ENCODE peak calls at places on chromosome 20, in eight cellular contexts. D is endodermal cell, Q is spleen, E is AG10803, C is nephron progenitor cell, Z is coronary artery, L is lower lobe of right lung, P is OCI-LY7. U is an unnamed sample.

GRCh38 chr20:44008806-44009678 is 94.4 kb downstream of the TOX2 start:
- DNase-seq in E (no peak), P (no peak), Z (no peak), C (no peak), D (no peak), Q (no peak), L (no peak), U (no peak)

GRCh38 chr20:42837456-42837855 is 352.2 kb downstream of the PTPRT start:
- DNase-seq in C (no peak), L (no peak), Z (no peak), Q (no peak), D (no peak), P (no peak), E (no peak), U (no peak)

GRCh38 chr20:23625236-23625964 is 12.4 kb downstream of the CST3 start:
- DNase-seq in D (peak), E (no peak), P (no peak), L (no peak), C (no peak), Z (no peak), Q (no peak), U (no peak)

GRCh38 chr20:40685349-40685748 is 3.7 kb downstream of the MAFB start:
- DNase-seq in D (peak), L (no peak), P (no peak), Z (no peak), E (no peak), C (no peak), Q (no peak), U (no peak)

GRCh38 chr20:59525500-59526241 is 78.7 kb upstream of the PHACTR3 start:
- DNase-seq in C (peak), Z (no peak), L (no peak), E (peak), P (peak), D (peak), Q (no peak), U (no peak)

GRCh38 chr20:51600950-51601349 is 58.4 kb upstream of the NFATC2 start:
- DNase-seq in E (no peak), Q (no peak), P (no peak), L (no peak), D (no peak), C (no peak), Z (no peak), U (no peak)

GRCh38 chr20:21712443-21713059 is 7.1 kb downstream of the PAX1 start:
- DNase-seq in L (no peak), C (no peak), Q (no peak), D (peak), E (no peak), P (no peak), Z (no peak), U (no peak)

GRCh38 chr20:58010186-58010585 is 218.3 kb downstream of the ANKRD60 start:
- DNase-seq in E (no peak), D (peak), C (no peak), Q (peak), P (no peak), L (no peak), Z (no peak), U (no peak)

GRCh38 chr20:62808211-62808865 is 3.7 kb downstream of the OGFR start:
- DNase-seq in Z (no peak), Q (peak), E (peak), P (peak), C (peak), D (peak), L (peak), U (no peak)

GRCh38 chr20:43409041-43409913 is 48.4 kb upstream of the SRSF6 start:
- DNase-seq in C (peak), Z (no peak), Q (no peak), P (peak), L (no peak), E (peak), D (peak), U (peak)

GRCh38 chr20:50029697-50030428 is 47.1 kb downstream of the SNAI1 start:
- DNase-seq in Q (no peak), L (no peak), Z (peak), D (peak), E (peak), P (no peak), C (no peak), U (peak)

GRCh38 chr20:34708621-34709043 is 4.5 kb downstream of the TP53INP2 start:
- DNase-seq in Q (peak), C (peak), P (peak), Z (no peak), E (peak), L (peak), D (peak), U (no peak)

GRCh38 chr20:7195704-7196103 is 428.2 kb downstream of the BMP2 start:
- DNase-seq in L (no peak), D (no peak), P (no peak), C (no peak), Z (no peak), Q (no peak), E (peak), U (peak)

GRCh38 chr20:18638768-18639167 is 50.9 kb downstream of the DTD1 start:
- DNase-seq in Z (no peak), Q (no peak), P (no peak), C (no peak), D (no peak), L (no peak), E (peak), U (no peak)

GRCh38 chr20:42130810-42131596 is 512.8 kb upstream of the CHD6 start:
- DNase-seq in P (no peak), Z (no peak), Q (peak), E (no peak), C (no peak), D (no peak), L (no peak), U (no peak)

GRCh38 chr20:10955166-10955565 is 281.4 kb upstream of the JAG1 start:
- DNase-seq in L (no peak), C (no peak), P (no peak), E (no peak), Z (no peak), D (no peak), Q (no peak), U (no peak)

GRCh38 chr20:48945840-48946514 is 24.5 kb downstream of the ARFGEF2 start:
- DNase-seq in Z (no peak), D (no peak), E (peak), C (no peak), P (no peak), Q (no peak), L (no peak), U (no peak)

GRCh38 chr20:25209911-25210310 is 14.4 kb downstream of the ENTPD6 start:
- DNase-seq in C (no peak), P (no peak), Z (no peak), Q (no peak), D (no peak), E (no peak), L (no peak), U (no peak)

GRCh38 chr20:59564171-59564570 is 40.2 kb upstream of the PHACTR3 start:
- DNase-seq in L (no peak), P (no peak), D (peak), Q (no peak), C (no peak), E (no peak), Z (no peak), U (no peak)

GRCh38 chr20:50982372-50982771 is 23.8 kb downstream of the MOCS3 start:
- DNase-seq in L (peak), Q (no peak), P (no peak), Z (no peak), D (no peak), E (peak), C (no peak), U (no peak)

GRCh38 chr20:31593221-31594001 is 11.7 kb upstream of the ID1 start:
- DNase-seq in D (peak), C (no peak), Q (no peak), E (peak), P (no peak), L (peak), Z (no peak), U (no peak)

GRCh38 chr20:59774204-59774641 is 159.2 kb downstream of the SYCP2 start:
- DNase-seq in D (peak), P (no peak), Z (peak), C (no peak), E (no peak), Q (no peak), L (no peak), U (no peak)

GRCh38 chr20:22005535-22005934 is 300.1 kb downstream of the PAX1 start:
- DNase-seq in C (no peak), D (no peak), Q (no peak), P (no peak), Z (no peak), E (no peak), L (no peak), U (no peak)

GRCh38 chr20:63092660-63093215 is 86.0 kb upstream of the BHLHE23 start:
- DNase-seq in P (no peak), Q (peak), D (peak), C (peak), L (peak), Z (peak), E (no peak), U (no peak)

GRCh38 chr20:8144282-8145245 is 12.5 kb downstream of the PLCB1 start:
- DNase-seq in Z (no peak), P (no peak), L (no peak), C (no peak), E (peak), D (peak), Q (no peak), U (no peak)

GRCh38 chr20:63298731-63299312 is 5.8 kb downstream of the COL20A1 start:
- DNase-seq in P (no peak), L (no peak), D (no peak), Z (no peak), C (no peak), E (no peak), Q (no peak), U (no peak)

GRCh38 chr20:10111144-10111771 is 76.5 kb downstream of the ANKEF1 start:
- DNase-seq in C (no peak), D (no peak), E (no peak), P (no peak), L (no peak), Q (no peak), Z (no peak), U (no peak)

GRCh38 chr20:21618697-21619421 is 86.6 kb upstream of the PAX1 start:
- DNase-seq in D (no peak), Q (no peak), C (no peak), Z (no peak), L (no peak), P (peak), E (no peak), U (no peak)

GRCh38 chr20:59770270-59770669 is 163.2 kb downstream of the SYCP2 start:
- DNase-seq in P (no peak), E (no peak), Z (no peak), Q (no peak), L (no peak), D (peak), C (no peak), U (no peak)

GRCh38 chr20:20856956-20857355 is 144.5 kb upstream of the RALGAPA2 start:
- DNase-seq in D (no peak), Q (no peak), C (no peak), L (no peak), Z (no peak), P (no peak), E (peak), U (no peak)

GRCh38 chr20:36334281-36335075 is 28.3 kb downstream of the DLGAP4 start:
- DNase-seq in D (peak), L (no peak), Q (peak), C (no peak), Z (no peak), P (no peak), E (no peak), U (no peak)

GRCh38 chr20:53550590-53551187 is 43.0 kb downstream of the ZNF217 start:
- DNase-seq in Q (no peak), Z (no peak), C (no peak), P (no peak), E (no peak), L (no peak), D (no peak), U (no peak)

GRCh38 chr20:25372584-25373336 is 17.9 kb downstream of the ABHD12 start:
- DNase-seq in E (peak), Z (no peak), Q (no peak), P (no peak), D (peak), C (no peak), L (no peak), U (no peak)

GRCh38 chr20:47453167-47453782 is 48.4 kb upstream of the NCOA3 start:
- DNase-seq in D (no peak), C (no peak), E (peak), P (peak), Q (no peak), L (no peak), Z (no peak), U (peak)

GRCh38 chr20:17963114-17963897 is 5.3 kb downstream of the SNX5 start:
- DNase-seq in Q (no peak), L (no peak), C (no peak), D (no peak), P (no peak), Z (no peak), E (no peak), U (no peak)

GRCh38 chr20:25336561-25337422 is 53.8 kb downstream of the ABHD12 start:
- DNase-seq in Q (no peak), E (no peak), C (no peak), P (no peak), D (peak), Z (no peak), L (no peak), U (no peak)

GRCh38 chr20:33709398-33709797 is 10.7 kb downstream of the PXMP4 start:
- DNase-seq in Z (no peak), P (no peak), E (no peak), D (no peak), L (no peak), Q (no peak), C (no peak), U (no peak)

GRCh38 chr20:3696745-3697587 is 15.2 kb upstream of the ADAM33 start:
- DNase-seq in E (no peak), C (no peak), L (peak), P (no peak), D (peak), Z (no peak), Q (peak), U (no peak)

GRCh38 chr20:3694864-3695263 is 13.1 kb upstream of the ADAM33 start:
- DNase-seq in L (no peak), P (no peak), Q (no peak), E (no peak), Z (no peak), D (peak), C (no peak), U (no peak)

GRCh38 chr20:3697588-3698235 is 14.7 kb downstream of the SIGLEC1 start:
- DNase-seq in C (no peak), Z (peak), P (no peak), D (no peak), Q (peak), E (no peak), L (no peak), U (no peak)

GRCh38 chr20:3698511-3699436 is 13.6 kb downstream of the SIGLEC1 start:
- DNase-seq in Z (no peak), D (peak), E (no peak), L (no peak), C (no peak), P (no peak), Q (peak), U (no peak)

DNA sequence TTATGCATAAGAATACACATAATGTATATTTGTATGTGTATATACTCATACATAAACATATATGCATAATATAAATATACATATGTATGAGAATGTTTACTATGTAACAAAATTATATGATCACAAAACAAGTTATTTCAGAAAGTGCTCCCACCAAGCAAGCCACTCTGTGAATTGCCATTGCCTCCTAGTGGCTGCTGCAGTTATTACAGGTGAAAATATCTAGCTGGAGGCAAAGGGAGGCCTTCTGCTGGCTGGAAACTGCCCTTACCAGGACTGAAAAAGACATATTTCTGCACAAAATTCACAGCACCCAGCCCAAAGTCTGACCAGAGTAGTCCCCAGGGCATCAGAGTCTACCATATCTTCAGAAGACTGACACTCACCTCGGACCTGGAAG is 14.4 kb upstream of the ADAM33 start:
- DNase-seq in L (no peak), P (no peak), C (no peak), D (peak), Q (no peak), E (no peak), Z (no peak), U (no peak)
- TF ChIP-seq CTCF in L (peak), P (peak), C (no peak), D (peak), Q (no peak), E (peak), Z (no peak), U (peak)

DNA sequence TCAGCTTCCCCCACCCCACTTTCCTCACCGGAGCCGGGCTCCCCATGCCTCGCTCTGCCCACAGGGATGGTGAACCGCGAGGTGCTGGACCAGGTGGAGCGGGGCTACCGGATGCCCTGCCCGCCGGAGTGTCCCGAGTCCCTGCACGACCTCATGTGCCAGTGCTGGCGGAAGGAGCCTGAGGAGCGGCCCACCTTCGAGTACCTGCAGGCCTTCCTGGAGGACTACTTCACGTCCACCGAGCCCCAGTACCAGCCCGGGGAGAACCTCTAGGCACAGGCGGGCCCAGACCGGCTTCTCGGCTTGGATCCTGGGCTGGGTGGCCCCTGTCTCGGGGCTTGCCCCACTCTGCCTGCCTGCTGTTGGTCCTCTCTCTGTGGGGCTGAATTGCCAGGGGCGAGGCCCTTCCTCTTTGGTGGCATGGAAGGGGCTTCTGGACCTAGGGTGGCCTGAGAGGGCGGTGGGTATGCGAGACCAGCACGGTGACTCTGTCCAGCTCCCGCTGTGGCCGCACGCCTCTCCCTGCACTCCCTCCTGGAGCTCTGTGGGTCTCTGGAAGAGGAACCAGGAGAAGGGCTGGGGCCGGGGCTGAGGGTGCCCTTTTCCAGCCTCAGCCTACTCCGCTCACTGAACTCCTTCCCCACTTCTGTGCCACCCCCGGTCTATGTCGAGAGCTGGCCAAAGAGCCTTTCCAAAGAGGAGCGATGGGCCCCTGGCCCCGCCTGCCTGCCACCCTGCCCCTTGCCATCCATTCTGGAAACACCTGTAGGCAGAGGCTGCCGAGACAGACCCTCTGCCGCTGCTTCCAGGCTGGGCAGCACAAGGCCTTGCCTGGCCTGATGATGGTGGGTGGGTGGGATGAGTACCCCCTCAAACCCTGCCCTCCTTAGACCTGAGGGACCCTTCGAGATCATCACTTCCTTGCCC is 57.4 kb downstream of the SRC start:
- DNase-seq in L (no peak), Q (no peak), E (no peak), C (no peak), D (no peak), Z (no peak), P (no peak), U (no peak)
- TF ChIP-seq CTCF in L (no peak), Q (no peak), E (no peak), C (no peak), D (no peak), Z (no peak), P (no peak), U (no peak)

DNA sequence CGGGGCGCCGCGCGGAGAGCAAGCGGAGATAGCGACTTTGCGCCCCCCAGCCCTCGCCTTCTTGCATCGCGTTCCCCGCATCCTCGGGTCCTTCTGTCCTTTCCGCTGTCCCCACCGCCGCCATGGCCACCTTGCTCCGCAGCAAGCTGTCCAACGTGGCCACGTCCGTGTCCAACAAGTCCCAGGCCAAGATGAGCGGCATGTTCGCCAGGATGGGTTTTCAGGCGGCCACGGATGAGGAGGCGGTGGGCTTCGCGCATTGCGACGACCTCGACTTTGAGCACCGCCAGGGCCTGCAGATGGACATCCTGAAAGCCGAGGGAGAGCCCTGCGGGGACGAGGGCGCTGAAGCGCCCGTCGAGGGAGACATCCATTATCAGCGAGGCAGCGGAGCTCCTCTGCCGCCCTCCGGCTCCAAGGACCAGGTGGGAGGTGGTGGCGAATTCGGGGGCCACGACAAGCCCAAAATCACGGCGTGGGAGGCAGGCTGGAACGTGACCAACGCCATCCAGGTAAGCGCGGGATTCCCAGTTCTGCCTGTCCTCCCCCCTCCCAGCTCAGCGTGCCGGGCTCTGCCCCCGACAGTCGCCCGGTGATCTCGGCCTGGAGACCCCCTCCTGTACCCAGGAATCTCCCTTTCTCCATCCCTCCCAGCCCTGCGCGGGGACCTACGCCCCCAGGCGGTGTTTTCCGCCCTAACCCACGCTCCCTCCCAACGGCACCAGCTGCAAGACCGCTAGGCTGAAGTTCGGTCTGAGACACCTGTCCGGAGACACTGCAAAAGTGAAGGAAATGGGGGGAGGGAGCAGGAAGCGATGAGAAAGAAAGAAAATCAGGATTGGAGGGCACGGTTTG is 544 bp downstream of the SLC32A1 start:
- DNase-seq in C (peak), L (no peak), E (no peak), Q (no peak), P (peak), D (peak), Z (no peak), U (no peak)
- TF ChIP-seq CTCF in C (no peak), L (no peak), E (no peak), Q (no peak), P (peak), D (peak), Z (no peak), U (peak)

GRCh38 chr20:2873010-2873746 is at the start of gene PTPRA:
- DNase-seq in C (peak), P (peak), L (peak), Q (peak), D (peak), E (peak), Z (peak), U (no peak)
- TF ChIP-seq CTCF in C (no peak), P (no peak), L (no peak), Q (no peak), D (no peak), E (no peak), Z (no peak), U (no peak)